ENCODE peak calls at places on chromosomes 1 and 21, in seven cellular contexts. E is prostate gland; H is CD8-positive, alpha-beta T cell; X is pancreas; T is esophagus squamous epithelium; C is left lung; S is brain microvascular endothelial cell. A is an unnamed sample.

GRCh38 chr21:45294509-45295291 is 7.0 kb upstream of the POFUT2 start:
- DNase-seq in E (no peak), S (peak; percentile 99), T (no peak), C (peak; percentile 80), H (no peak), X (no peak), A (peak; percentile 13)

GRCh38 chr1:221576268-221576667 is 165.6 kb downstream of the DUSP10 start:
- DNase-seq in X (no peak), E (no peak), C (no peak), T (no peak), H (no peak), S (peak; percentile 72), A (peak; percentile 32)

GRCh38 chr1:19046972-19047371 is 90.5 kb upstream of the IFFO2 start:
- DNase-seq in T (no peak), C (no peak), S (no peak), H (no peak), X (no peak), E (no peak), A (no peak)

GRCh38 chr1:41493117-41493536 is 8.6 kb upstream of the EDN2 start:
- DNase-seq in X (peak; percentile 66), S (peak; percentile 91), E (no peak), H (no peak), C (peak; percentile 61), T (no peak), A (peak; percentile 95)

GRCh38 chr1:116286541-116286971 is 86.5 kb upstream of the ATP1A1 start:
- DNase-seq in E (no peak), S (peak; percentile 12), C (no peak), T (no peak), H (no peak), X (no peak), A (peak; percentile 13)

GRCh38 chr1:75136158-75136815 is 2.1 kb downstream of the LHX8 start:
- DNase-seq in X (peak; percentile 71), E (no peak), S (no peak), T (no peak), C (peak; percentile 67), H (no peak), A (no peak)

GRCh38 chr1:106889054-106889453 is 167.4 kb upstream of the PRMT6 start:
- DNase-seq in C (no peak), E (no peak), T (no peak), H (no peak), S (no peak), X (no peak), A (no peak)

GRCh38 chr1:37602750-37603694 is 7.3 kb upstream of the GNL2 start:
- DNase-seq in C (no peak), E (no peak), H (peak; percentile 31), X (no peak), T (no peak), S (peak; percentile 24), A (peak; percentile 27)

GRCh38 chr21:34890724-34891609 is 158.1 kb downstream of the RUNX1 start:
- DNase-seq in S (peak; percentile 57), T (no peak), C (peak; percentile 82), H (no peak), X (peak; percentile 64), E (no peak), A (peak; percentile 17)

GRCh38 chr1:109929588-109930251 is 19.1 kb downstream of the CSF1 start:
- DNase-seq in X (no peak), T (no peak), H (no peak), E (no peak), S (no peak), C (no peak), A (no peak)

GRCh38 chr1:222126052-222126451 is 384.2 kb upstream of the DUSP10 start:
- DNase-seq in X (no peak), H (no peak), T (no peak), C (no peak), S (no peak), E (no peak), A (no peak)

GRCh38 chr1:117590273-117590925 is 15.4 kb upstream of the TENT5C start:
- DNase-seq in E (no peak), C (no peak), X (peak; percentile 88), T (no peak), H (no peak), S (no peak), A (peak; percentile 17)

GRCh38 chr1:234170622-234171021 is 202.6 kb upstream of the COA6 start:
- DNase-seq in C (no peak), S (no peak), H (no peak), T (no peak), E (no peak), X (no peak), A (no peak)

GRCh38 chr1:234169161-234169849 is 204.0 kb upstream of the COA6 start:
- DNase-seq in H (no peak), S (no peak), E (no peak), T (no peak), X (no peak), C (no peak), A (no peak)

GRCh38 chr1:234170067-234170466 is 203.2 kb upstream of the COA6 start:
- DNase-seq in T (no peak), C (no peak), S (no peak), X (no peak), H (no peak), E (no peak), A (no peak)

GRCh38 chr1:234164098-234164709 is 209.1 kb upstream of the COA6 start:
- DNase-seq in E (no peak), S (no peak), T (no peak), H (no peak), X (no peak), C (no peak), A (no peak)

DNA sequence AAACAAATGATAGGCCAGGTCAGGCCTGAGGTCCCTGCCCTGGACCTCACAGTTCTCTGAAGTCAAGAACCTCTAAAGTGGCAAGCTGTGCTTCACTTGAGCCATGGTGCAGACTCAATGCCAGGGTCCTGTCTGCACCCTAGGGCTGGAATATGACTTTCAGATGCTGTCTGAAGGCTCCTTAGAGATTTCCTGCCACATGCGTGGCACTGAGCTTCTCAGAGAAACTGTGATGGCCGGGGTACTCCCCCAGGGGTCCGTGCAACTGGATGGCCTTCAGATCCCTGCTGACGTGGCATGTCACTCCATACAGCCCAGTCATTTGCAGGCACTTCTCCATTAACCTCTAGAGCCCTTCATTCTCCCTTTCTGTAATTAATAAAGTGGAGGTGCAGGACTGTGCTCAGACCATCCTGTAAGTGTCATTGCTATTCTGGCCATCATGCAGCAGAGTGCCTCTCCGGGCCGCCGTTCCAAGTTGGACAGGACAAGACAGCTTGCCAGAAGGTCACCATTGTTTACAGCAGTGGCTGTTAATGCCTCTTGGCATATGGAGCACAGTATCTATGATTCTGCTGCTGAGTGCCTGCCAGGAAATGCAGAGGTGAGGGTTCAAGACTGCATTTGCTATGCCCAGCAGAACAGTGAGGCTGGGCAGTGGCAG is 205.1 kb upstream of the COA6 start:
- DNase-seq in X (no peak), C (no peak), E (no peak), S (no peak), H (no peak), T (no peak), A (no peak)
- TF ChIP-seq CTCF in X (no peak), C (no peak), E (no peak), S (no peak), H (no peak), T (no peak), A (no peak)

DNA sequence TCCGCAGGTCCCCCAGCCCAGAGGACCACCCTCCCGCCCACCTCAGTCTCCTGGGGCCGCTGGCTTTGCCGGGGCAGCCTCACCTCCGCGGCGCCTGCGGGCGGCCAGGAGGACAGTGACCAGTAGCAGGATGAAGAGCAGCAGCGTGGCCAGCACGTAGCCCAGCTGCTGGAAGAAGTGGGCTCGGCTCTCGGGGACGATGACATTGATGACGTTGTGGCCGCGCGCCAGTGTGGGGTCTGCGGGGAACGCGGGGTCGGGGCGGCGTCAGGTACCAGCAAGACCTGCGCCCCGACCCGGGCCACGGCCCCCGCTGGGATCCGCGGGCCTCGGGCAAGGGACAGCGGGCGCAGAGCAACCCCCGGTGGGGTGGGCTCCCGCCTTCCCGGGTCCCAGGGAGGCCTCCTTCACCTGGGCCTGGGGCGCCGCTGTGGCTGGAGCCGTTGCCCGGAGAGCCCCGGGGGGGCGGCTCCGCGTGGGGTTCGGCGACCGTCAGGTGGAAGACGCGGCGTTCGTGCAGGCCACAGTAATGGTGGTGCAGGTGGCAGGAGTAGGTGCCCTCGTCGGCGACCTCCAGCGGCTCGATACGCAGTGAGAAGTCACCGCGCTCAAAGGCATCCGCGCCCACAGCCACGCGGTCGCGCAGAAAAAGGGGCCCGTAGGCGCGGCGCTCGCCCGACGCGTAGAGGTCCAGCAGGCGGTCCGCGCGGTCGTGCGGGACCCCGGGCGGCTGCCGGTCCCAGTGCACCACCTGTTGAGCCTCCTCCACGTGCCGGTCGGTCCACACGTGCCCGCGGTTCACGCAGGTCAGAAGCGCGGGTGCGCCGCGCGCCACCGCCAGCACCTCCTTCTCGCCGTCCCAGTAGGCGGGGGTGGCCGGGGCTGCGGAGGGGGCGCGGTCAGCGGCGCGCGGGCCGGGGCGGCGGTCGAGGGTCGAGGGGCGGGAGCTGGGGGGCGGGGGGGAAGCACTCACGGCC is 3.8 kb downstream of the MXRA8 start:
- DNase-seq in S (no peak), H (no peak), C (peak; percentile 80), T (no peak), X (peak; percentile 79), E (no peak), A (no peak)
- H3K4me3 ChIP-seq in S (no peak overlapping the region), H (peak overlapping the region; percentile 31), C (no peak overlapping the region), T (peak overlapping the region; percentile 50), X (no peak overlapping the region), E (no peak overlapping the region), A (no peak overlapping the region)

GRCh38 chr1:38786040-38786436 is 73.5 kb downstream of the RRAGC start:
- DNase-seq in X (no peak), E (no peak), S (no peak), H (no peak), T (no peak), C (no peak), A (no peak)
- H3K27me3 ChIP-seq in X (no peaks in the 10 kb centered on the region), E (peaks cover 17% of the 10 kb centered on the region), S (peaks cover 31% of the 10 kb centered on the region), H (no peaks in the 10 kb centered on the region), T (peaks cover 98% of the 10 kb centered on the region), C (peaks cover 36% of the 10 kb centered on the region), A (peaks cover 8% of the 10 kb centered on the region)

GRCh38 chr1:154996966-154997701 is 3.7 kb downstream of the LENEP start:
- DNase-seq in X (no peak), T (no peak), C (no peak), H (no peak), S (no peak), E (no peak), A (no peak)

GRCh38 chr1:155000475-155000724 is 2.2 kb upstream of the ZBTB7B start:
- DNase-seq in H (no peak), X (no peak), S (no peak), T (no peak), E (peak; percentile 57), C (no peak), A (no peak)

GRCh38 chr1:154999651-155000474 is 2.7 kb upstream of the ZBTB7B start:
- DNase-seq in E (peak; percentile 57), H (no peak), C (no peak), S (no peak), X (no peak), T (no peak), A (no peak)

GRCh38 chr1:154998818-154999650 is 3.6 kb upstream of the ZBTB7B start:
- DNase-seq in S (no peak), X (no peak), C (peak; percentile 91), T (no peak), H (peak; percentile 67), E (peak; percentile 44), A (peak; percentile 43)

DNA sequence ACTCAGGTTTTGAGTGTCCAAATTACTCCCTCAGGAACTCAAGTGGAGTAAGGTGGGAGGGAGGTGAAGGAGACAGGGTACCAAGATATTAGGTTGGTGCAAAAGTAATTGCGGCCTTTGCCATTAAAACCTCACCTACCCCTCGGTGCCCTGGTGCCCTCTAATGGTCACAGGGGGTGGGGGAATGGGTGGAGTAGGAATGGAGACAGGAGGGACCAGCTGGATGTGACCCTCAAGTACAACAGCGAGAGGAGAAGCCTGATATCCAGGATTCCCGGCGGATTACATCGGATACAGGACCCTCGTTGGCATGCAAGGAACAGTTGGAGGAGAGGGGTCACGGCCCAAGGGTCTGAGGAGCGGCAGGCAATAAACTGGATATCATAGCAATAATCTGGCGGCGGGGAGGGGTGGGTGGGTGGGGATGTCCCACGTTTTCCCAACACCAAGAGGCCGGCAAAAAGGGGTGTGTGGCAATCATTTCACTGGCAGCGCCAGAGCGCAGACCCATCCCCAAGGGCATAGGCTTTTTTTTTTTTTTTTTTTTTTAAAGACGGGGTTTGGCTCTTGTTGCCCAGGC is 4.3 kb upstream of the ZBTB7B start:
- DNase-seq in T (no peak), S (no peak), E (no peak), C (no peak), X (no peak), H (no peak), A (no peak)
- TF ChIP-seq CTCF in T (no peak), S (peak; percentile 18), E (no peak), C (no peak), X (no peak), H (no peak), A (no peak)